ENCODE peak calls at places on chromosomes 7 and 10, in five cellular contexts. N, A, W, I and C are unnamed samples.

GRCh38 chr10:131702521-131703356 is 198.1 kb upstream of the PPP2R2D start:
- DNase-seq in A (no peak), N (no peak), W (no peak), I (no peak), C (no peak)

GRCh38 chr7:2820508-2820934 is 23.6 kb downstream of the GNA12 start:
- DNase-seq in W (peak), I (no peak), A (no peak), N (no peak), C (no peak)

GRCh38 chr10:9052767-9053166 is 998.3 kb downstream of the GATA3 start:
- DNase-seq in W (no peak), I (no peak), N (no peak), A (no peak), C (no peak)

GRCh38 chr7:138480527-138480926 is 20.5 kb downstream of the TRIM24 start:
- DNase-seq in A (no peak), W (no peak), N (no peak), I (no peak), C (no peak)

GRCh38 chr10:31583358-31583757 is 264.3 kb downstream of the ZEB1 start:
- DNase-seq in N (no peak), I (no peak), A (peak), W (no peak), C (no peak)

GRCh38 chr10:86595496-86595895 is 58.9 kb upstream of the OPN4 start:
- DNase-seq in I (no peak), N (no peak), A (no peak), W (no peak), C (no peak)

GRCh38 chr7:42347616-42348015 is 110.6 kb upstream of the GLI3 start:
- DNase-seq in N (no peak), A (no peak), I (no peak), W (no peak), C (no peak)

GRCh38 chr10:4771554-4772201 is 54.3 kb upstream of the AKR1E2 start:
- DNase-seq in W (no peak), I (no peak), N (no peak), A (no peak), C (no peak)

GRCh38 chr10:129491123-129491734 is 24.2 kb downstream of the MGMT start:
- DNase-seq in N (peak), W (no peak), I (no peak), A (no peak), C (no peak)

GRCh38 chr7:6536899-6537298 is 14.4 kb downstream of the GRID2IP start:
- DNase-seq in A (no peak), N (no peak), I (peak), W (no peak), C (no peak)

GRCh38 chr7:35781200-35781701 is 19.6 kb upstream of the SEPTIN7 start:
- DNase-seq in A (no peak), I (no peak), N (no peak), W (no peak), C (no peak)

GRCh38 chr7:115033917-115034459 is 112.1 kb downstream of the MDFIC start:
- DNase-seq in A (no peak), W (no peak), N (no peak), I (no peak), C (peak)

GRCh38 chr7:84100866-84101265 is 93.7 kb downstream of the SEMA3A start:
- DNase-seq in A (no peak), I (no peak), W (peak), N (no peak), C (no peak)

GRCh38 chr10:89165923-89166322 is 41.2 kb downstream of the CH25H start:
- DNase-seq in A (no peak), N (no peak), I (no peak), W (peak), C (no peak)

GRCh38 chr10:47104786-47105385 is 193.7 kb downstream of the PTPN20 start:
- DNase-seq in A (peak), I (no peak), W (no peak), N (no peak), C (no peak)

DNA sequence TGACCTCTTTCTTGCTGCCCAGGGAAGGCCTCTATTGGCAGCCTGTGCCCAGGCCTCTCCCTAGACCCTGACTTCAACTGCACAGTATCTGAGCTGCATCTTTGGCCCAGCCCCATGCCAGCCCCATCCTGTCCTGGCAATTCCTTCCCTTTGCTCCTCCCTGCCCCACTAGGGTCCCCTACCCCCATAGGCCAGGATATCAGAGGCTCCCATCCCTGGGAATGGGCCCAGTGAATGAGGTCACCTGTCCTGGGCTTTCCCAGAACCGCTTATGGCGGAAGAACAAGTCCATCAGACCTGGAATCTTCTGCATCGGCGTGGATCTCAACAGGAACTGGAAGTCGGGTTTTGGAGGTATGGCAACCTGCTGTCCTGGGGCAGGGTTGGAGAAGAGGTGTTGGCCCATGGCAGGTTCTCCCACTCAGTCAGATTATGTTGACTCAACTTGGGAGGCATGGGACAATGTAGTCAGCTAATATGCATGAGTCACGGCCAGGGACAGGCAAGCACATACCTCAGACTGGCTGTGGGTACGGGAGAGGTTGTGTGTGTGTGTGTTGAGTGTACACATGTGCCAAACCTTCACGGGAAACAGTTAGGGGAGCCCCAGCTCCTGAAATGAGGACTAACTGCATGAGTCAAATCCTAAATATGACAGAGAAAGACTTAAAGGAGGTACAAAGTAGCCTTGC is 17.0 kb upstream of the CPA1 start:
- DNase-seq in N (no peak), W (peak), A (no peak), I (no peak), C (no peak)
- TF ChIP-seq CTCF in N (no peak), W (no peak), A (no peak), I (no peak), C (no peak)

GRCh38 chr7:106009511-106010226 is 46.6 kb downstream of the CDHR3 start:
- DNase-seq in N (peak), A (peak), I (peak), W (peak), C (peak)
- TF ChIP-seq CTCF in N (peak), A (peak), I (peak), W (peak), C (peak)

DNA sequence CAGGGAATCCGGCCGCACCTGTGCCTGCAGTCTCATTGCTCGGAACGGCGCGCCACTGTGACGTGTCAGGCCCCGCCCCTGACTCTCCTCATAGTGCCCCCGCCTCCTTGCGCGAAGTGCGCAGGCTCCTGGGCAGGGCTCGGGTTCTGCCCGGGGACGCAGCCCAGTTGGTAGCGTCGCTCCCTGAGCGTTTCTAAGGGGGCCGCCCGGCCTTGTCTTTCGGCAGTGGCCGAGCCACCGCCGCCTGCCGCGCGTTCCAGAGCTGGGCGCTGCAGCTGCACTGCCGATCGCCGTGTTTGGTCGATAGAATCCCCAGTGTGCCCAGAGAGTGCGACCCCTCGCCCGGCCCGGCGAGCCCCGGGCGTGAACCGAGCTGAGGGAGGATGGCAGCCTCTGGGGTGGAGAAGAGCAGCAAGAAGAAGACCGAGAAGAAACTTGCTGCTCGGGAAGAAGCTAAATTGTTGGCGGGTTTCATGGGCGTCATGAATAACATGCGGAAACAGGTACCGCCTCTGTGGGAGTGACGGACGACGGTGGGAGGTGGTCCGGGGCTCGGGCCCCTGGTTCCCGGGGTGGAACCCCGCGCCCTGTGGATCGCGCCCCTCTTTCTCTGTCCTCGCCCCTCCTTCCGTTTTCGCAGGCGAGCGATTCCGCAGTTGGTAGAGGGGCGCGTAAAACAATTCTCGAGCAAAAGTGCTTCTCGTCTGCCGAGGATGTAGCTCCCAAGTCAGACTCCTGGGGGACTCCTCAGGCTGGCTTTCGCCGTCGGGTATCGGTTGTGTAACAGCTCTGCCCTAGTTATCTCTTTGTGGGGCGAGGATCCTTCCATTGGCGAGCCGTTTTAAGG is at the start of gene KLHL7:
- DNase-seq in I (peak), N (peak), W (peak), A (peak), C (peak)
- TF ChIP-seq CTCF in I (no peak), N (no peak), W (no peak), A (no peak), C (no peak)

GRCh38 chr7:69402696-69403095 is 195.6 kb upstream of the AUTS2 start:
- DNase-seq in W (no peak), I (no peak), N (no peak), A (no peak), C (no peak)

GRCh38 chr7:69399038-69399800 is 199.1 kb upstream of the AUTS2 start:
- DNase-seq in A (no peak), N (no peak), W (no peak), I (no peak), C (no peak)

GRCh38 chr7:69403169-69403568 is 195.1 kb upstream of the AUTS2 start:
- DNase-seq in I (peak), W (no peak), N (peak), A (no peak), C (peak)
- TF ChIP-seq CTCF in I (peak), W (no peak), N (peak), A (no peak), C (peak)